ENCODE peak calls at places on chromosome 4, in ten cellular contexts. W is breast epithelium, E is sigmoid colon, D is transverse colon, Q is upper lobe of left lung, T is HCT116, I is suprapubic skin, B is stomach, H is H1, A is SK-N-SH. Z is an unnamed sample. For H3K4me1, the result is how much of the 10 kb centered on the place peaks cover.

GRCh38 chr4:72312032-72312650 is 256.9 kb downstream of the ADAMTS3 start:
- DNase-seq in W (no peak), E (peak), D (peak), Q (peak), T (no peak), I (peak), B (peak), H (no peak), A (no peak), Z (no peak)

GRCh38 chr4:139175647-139176298 is 1.2 kb downstream of the ELF2 start:
- DNase-seq in W (no peak), E (no peak), D (no peak), Q (no peak), T (peak), I (no peak), B (no peak), H (no peak), A (peak), Z (no peak)

GRCh38 chr4:105709081-105709450 is 482 bp downstream of the GSTCD start:
- DNase-seq in W (no peak), E (no peak), D (no peak), Q (no peak), T (peak), I (peak), B (no peak), H (no peak), A (no peak), Z (no peak)

GRCh38 chr4:108900018-108900417 is 137.2 kb upstream of the ETNPPL start:
- DNase-seq in W (no peak), E (no peak), D (no peak), Q (no peak), T (no peak), I (no peak), B (no peak), H (no peak), A (no peak), Z (no peak)

GRCh38 chr4:20431422-20432014 is 179.8 kb downstream of the SLIT2 start:
- DNase-seq in W (no peak), E (no peak), D (no peak), Q (no peak), T (no peak), I (no peak), B (no peak), H (no peak), A (no peak), Z (no peak)

GRCh38 chr4:130080872-130081451 is 985.0 kb downstream of the C4orf33 start:
- DNase-seq in W (no peak), E (no peak), D (no peak), Q (no peak), T (no peak), I (no peak), B (no peak), H (no peak), A (no peak), Z (no peak)

GRCh38 chr4:84483738-84484137 is 15.4 kb downstream of the NKX6-1 start:
- DNase-seq in W (no peak), E (no peak), D (no peak), Q (no peak), T (no peak), I (no peak), B (no peak), H (no peak), A (no peak), Z (no peak)

GRCh38 chr4:141054446-141054845 is 78.8 kb downstream of the RNF150 start:
- DNase-seq in W (no peak), E (no peak), D (no peak), Q (no peak), T (no peak), I (no peak), B (no peak), H (no peak), A (no peak), Z (no peak)

GRCh38 chr4:147094228-147094627 is 148.6 kb upstream of the TTC29 start:
- DNase-seq in W (no peak), E (no peak), D (no peak), Q (no peak), T (no peak), I (no peak), B (no peak), H (no peak), A (no peak), Z (no peak)

GRCh38 chr4:109703664-109704351 is 563 bp upstream of the CASP6 start:
- DNase-seq in W (no peak), E (no peak), D (no peak), Q (no peak), T (no peak), I (no peak), B (no peak), H (no peak), A (no peak), Z (no peak)

GRCh38 chr4:160831165-160831922 is 1332.5 kb downstream of the FSTL5 start:
- DNase-seq in W (no peak), E (no peak), D (no peak), Q (no peak), T (no peak), I (no peak), B (no peak), H (no peak), A (no peak), Z (no peak)

GRCh38 chr4:7421356-7422097 is 13.2 kb downstream of the PSAPL1 start:
- DNase-seq in W (peak), E (peak), D (no peak), Q (peak), T (no peak), I (peak), B (peak), H (no peak), A (peak), Z (no peak)

GRCh38 chr4:10079951-10080873 is 36.4 kb downstream of the WDR1 start:
- DNase-seq in W (peak), E (peak), D (no peak), Q (peak), T (no peak), I (peak), B (peak), H (no peak), A (peak), Z (no peak)

GRCh38 chr4:144721994-144722393 is 76.0 kb downstream of the HHIP start:
- DNase-seq in W (no peak), E (no peak), D (no peak), Q (no peak), T (no peak), I (no peak), B (no peak), H (no peak), A (no peak), Z (no peak)

GRCh38 chr4:121668368-121669162 is 28.2 kb downstream of the ANXA5 start:
- DNase-seq in W (no peak), E (no peak), D (no peak), Q (no peak), T (no peak), I (no peak), B (no peak), H (no peak), A (no peak), Z (no peak)

GRCh38 chr4:75733369-75733768 is 9.0 kb downstream of the USO1 start:
- DNase-seq in W (no peak), E (no peak), D (no peak), Q (no peak), T (no peak), I (no peak), B (no peak), H (no peak), A (no peak), Z (no peak)

GRCh38 chr4:186216465-186217024 is 10.8 kb upstream of the KLKB1 start:
- DNase-seq in W (no peak), E (no peak), D (no peak), Q (no peak), T (no peak), I (no peak), B (no peak), H (no peak), A (peak), Z (no peak)

GRCh38 chr4:165058676-165059075 is 5.0 kb downstream of the TRIM75 start:
- DNase-seq in W (no peak), E (no peak), D (no peak), Q (no peak), T (no peak), I (no peak), B (no peak), H (no peak), A (no peak), Z (no peak)

GRCh38 chr4:48912349-48912748 is 5.8 kb upstream of the OCIAD2 start:
- DNase-seq in W (no peak), E (no peak), D (no peak), Q (no peak), T (no peak), I (no peak), B (no peak), H (no peak), A (no peak), Z (no peak)

GRCh38 chr4:64539234-64539849 is 130.1 kb upstream of the TECRL start:
- DNase-seq in W (no peak), E (no peak), D (peak), Q (no peak), T (peak), I (no peak), B (peak), H (no peak), A (peak), Z (no peak)

GRCh38 chr4:154686838-154687237 is 57.0 kb upstream of the LRAT start:
- DNase-seq in W (no peak), E (no peak), D (no peak), Q (no peak), T (no peak), I (no peak), B (no peak), H (no peak), A (no peak), Z (no peak)

DNA sequence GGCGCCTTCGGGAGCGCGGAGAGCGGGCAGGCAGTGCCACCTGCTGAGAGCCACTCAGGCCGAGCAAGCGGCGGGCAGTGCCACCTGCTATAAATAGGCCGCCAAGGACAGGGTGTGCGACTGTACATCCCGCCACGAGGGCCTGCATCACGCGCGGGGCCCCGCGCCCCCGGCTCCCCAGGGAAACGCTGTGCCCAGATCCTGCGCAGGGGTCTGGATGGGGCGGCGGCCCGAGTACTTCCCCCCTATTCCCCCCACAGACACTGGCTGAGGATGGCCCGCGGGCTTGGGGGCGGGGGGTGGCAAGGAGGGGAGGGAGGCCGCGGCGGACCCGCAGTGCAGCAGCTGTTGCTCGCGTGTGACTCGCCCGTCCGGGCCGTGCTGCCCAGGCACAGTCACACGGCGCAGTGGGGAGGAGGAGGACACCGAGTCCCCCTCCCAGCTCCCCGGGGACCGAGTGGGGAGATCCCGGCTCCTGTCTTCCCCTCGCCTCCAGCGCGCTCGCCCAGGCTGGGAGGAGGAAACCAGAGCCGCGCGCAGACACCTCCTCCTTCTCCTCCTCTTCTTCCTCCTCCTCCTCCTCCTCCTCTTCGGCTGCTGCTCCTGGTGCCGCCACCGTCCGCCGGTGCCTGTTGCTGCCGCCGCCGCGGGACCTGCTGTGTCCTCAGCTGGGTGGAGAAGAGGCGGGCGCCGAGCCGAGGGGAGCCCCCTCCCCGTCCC is at the start of gene TBC1D1:
- DNase-seq in W (no peak), E (peak), D (peak), Q (peak), T (no peak), I (peak), B (peak), H (no peak), A (peak), Z (no peak)
- TF ChIP-seq POLR2AphosphoS5 in W (no peak), E (peak), D (no peak), Q (no peak), T (no peak), I (no peak), B (peak), H (no peak), A (no peak), Z (peak)

DNA sequence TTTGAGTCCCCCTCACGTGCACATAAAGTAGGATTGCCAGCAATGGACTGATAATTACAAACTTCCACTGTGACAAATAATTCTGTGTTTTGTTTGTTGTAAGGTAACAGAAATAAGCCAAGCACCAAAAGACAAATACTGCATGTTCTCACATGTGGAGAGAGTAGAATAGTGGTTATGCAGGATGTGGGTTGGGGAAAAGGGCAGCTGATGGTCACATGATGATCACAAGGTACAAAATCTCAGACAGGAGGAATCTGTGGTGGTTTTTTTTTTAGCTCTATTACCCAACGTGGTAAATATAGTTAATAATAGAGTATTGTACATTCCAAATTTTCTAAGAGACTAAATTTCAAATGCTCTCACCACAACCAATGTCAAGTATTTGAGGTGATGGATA is 182.3 kb downstream of the BANK1 start:
- DNase-seq in W (no peak), E (no peak), D (no peak), Q (no peak), T (no peak), I (no peak), B (no peak), H (no peak), A (no peak), Z (no peak)
- H3K4me1 ChIP-seq in W (under half), E (under half), D (under half), Q (under half), T (under half), I (under half), B (under half), H (under half), A (under half), Z (under half)

DNA sequence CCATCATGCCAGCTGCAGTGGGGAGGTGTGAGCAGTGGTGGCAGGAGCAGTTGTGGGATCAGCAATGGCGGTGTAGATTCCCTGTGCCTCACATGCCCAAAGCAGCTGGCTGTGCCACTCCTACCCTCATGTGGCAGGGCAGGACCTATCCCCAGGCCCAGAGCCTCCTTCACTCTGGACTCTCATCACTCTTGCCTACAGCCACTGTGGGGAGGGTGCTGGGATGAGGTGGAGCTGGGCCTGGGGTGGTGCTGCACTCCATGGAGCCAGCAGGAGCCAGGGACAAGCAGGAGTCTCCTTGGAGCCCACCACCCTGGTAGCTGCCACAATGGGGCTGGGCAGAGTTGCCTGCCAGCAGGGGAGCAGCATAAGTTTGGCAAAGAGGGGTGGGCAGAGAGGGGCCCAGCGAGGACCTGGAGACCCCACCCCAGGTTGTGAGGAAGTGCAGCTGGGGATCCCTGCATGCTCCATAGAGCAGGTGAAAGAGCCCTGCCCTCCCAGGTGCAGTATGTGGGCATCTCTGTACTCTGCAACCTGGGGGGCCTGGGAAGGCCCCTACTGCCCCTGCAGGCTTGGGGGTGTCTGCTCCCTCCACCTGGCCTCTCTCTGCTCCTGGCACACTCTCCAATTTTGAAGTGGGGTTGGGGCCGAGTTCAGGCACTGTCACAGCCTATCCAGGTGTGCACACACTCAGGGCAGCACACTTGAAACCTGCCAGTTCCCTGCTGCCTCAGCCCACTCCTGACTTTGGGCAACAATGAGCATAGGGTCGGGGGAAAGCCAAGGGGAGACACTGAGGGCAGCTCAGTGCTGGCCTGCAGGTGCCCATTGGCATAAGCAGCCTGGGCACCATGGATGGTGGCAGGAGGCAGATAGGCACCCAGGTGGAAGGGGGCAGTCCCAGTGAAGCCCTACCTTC is 74.0 kb upstream of the INTU start:
- DNase-seq in W (no peak), E (no peak), D (no peak), Q (no peak), T (no peak), I (no peak), B (no peak), H (no peak), A (no peak), Z (no peak)
- TF ChIP-seq POLR2AphosphoS5 in W (no peak), E (no peak), D (no peak), Q (no peak), T (no peak), I (no peak), B (no peak), H (no peak), A (no peak), Z (no peak)

GRCh38 chr4:1621526-1621925 is 62.6 kb downstream of the FAM53A start:
- DNase-seq in W (no peak), E (no peak), D (no peak), Q (no peak), T (no peak), I (no peak), B (no peak), H (no peak), A (no peak), Z (no peak)

GRCh38 chr4:1619151-1619672 is 64.9 kb downstream of the FAM53A start:
- DNase-seq in W (no peak), E (no peak), D (no peak), Q (no peak), T (no peak), I (no peak), B (no peak), H (no peak), A (no peak), Z (no peak)

GRCh38 chr4:1616574-1616964 is 67.5 kb downstream of the FAM53A start:
- DNase-seq in W (no peak), E (no peak), D (no peak), Q (no peak), T (no peak), I (no peak), B (no peak), H (no peak), A (no peak), Z (no peak)

GRCh38 chr4:1615786-1616573 is 68.1 kb downstream of the FAM53A start:
- DNase-seq in W (no peak), E (no peak), D (no peak), Q (peak), T (no peak), I (no peak), B (no peak), H (no peak), A (no peak), Z (no peak)

GRCh38 chr4:1618438-1618837 is 65.7 kb downstream of the FAM53A start:
- DNase-seq in W (no peak), E (no peak), D (no peak), Q (no peak), T (no peak), I (no peak), B (no peak), H (no peak), A (no peak), Z (no peak)
- H3K4me1 ChIP-seq in W (under half), E (under half), D (under half), Q (under half), T (under half), I (under half), B (under half), H (under half), A (under half), Z (under half)